ENCODE peak calls at places on chromosomes 2 and 18, in four cellular contexts. One of them, this sample, is unnamed.

GRCh38 chr2:239858179-239858578 is 167.0 kb downstream of the NDUFA10 start:
- DNase-seq in CD8-positive, alpha-beta T cell: no peak
- DNase-seq in substantia nigra: no peak
- DNase-seq in NCI-H345: no peak
- DNase-seq in this sample: no peak

GRCh38 chr2:231929961-231930600 is 3.9 kb upstream of the NPPC start:
- DNase-seq in CD8-positive, alpha-beta T cell: peak
- DNase-seq in NCI-H345: no peak
- DNase-seq in substantia nigra: no peak
- DNase-seq in this sample: no peak

GRCh38 chr18:31493171-31493570 is 4.8 kb upstream of the DSG2 start:
- DNase-seq in CD8-positive, alpha-beta T cell: no peak
- DNase-seq in NCI-H345: no peak
- DNase-seq in substantia nigra: no peak
- DNase-seq in this sample: no peak

GRCh38 chr2:168119519-168120141 is 127.8 kb downstream of the STK39 start:
- DNase-seq in CD8-positive, alpha-beta T cell: no peak
- DNase-seq in substantia nigra: no peak
- DNase-seq in NCI-H345: peak
- DNase-seq in this sample: peak

GRCh38 chr2:61647044-61647443 is 108.9 kb upstream of the XPO1 start:
- DNase-seq in substantia nigra: no peak
- DNase-seq in NCI-H345: no peak
- DNase-seq in CD8-positive, alpha-beta T cell: no peak
- DNase-seq in this sample: no peak

GRCh38 chr2:232551289-232551688 is 800 bp downstream of the EIF4E2 start:
- DNase-seq in substantia nigra: no peak
- DNase-seq in CD8-positive, alpha-beta T cell: no peak
- DNase-seq in NCI-H345: no peak
- DNase-seq in this sample: peak

GRCh38 chr2:107595749-107596148 is 230.9 kb upstream of the RGPD4 start:
- DNase-seq in NCI-H345: no peak
- DNase-seq in substantia nigra: no peak
- DNase-seq in CD8-positive, alpha-beta T cell: no peak
- DNase-seq in this sample: no peak

GRCh38 chr2:44389895-44390294 is 28.1 kb downstream of the CAMKMT start:
- DNase-seq in CD8-positive, alpha-beta T cell: no peak
- DNase-seq in NCI-H345: no peak
- DNase-seq in substantia nigra: no peak
- DNase-seq in this sample: no peak

GRCh38 chr2:127418300-127419111 is at the start of gene PROC:
- DNase-seq in substantia nigra: no peak
- DNase-seq in CD8-positive, alpha-beta T cell: no peak
- DNase-seq in NCI-H345: no peak
- DNase-seq in this sample: no peak

GRCh38 chr2:172562298-172562697 is 6.4 kb downstream of the PDK1 start:
- DNase-seq in NCI-H345: no peak
- DNase-seq in substantia nigra: no peak
- DNase-seq in CD8-positive, alpha-beta T cell: no peak
- DNase-seq in this sample: no peak

GRCh38 chr2:148813603-148814065 is 61.4 kb upstream of the KIF5C start:
- DNase-seq in NCI-H345: no peak
- DNase-seq in CD8-positive, alpha-beta T cell: peak
- DNase-seq in substantia nigra: no peak
- DNase-seq in this sample: no peak

This sample was measured in NCI-H510A treated with DMSO at 0.1 percent for 48 hours.